ENCODE peak calls at places on chromosomes 6 and 20, in eight cellular contexts. J, Q, B, G, E, A, I and D are unnamed samples.

GRCh38 chr20:34989670-34990069 is 34.0 kb downstream of the MYH7B start:
- DNase-seq in J (no peak), Q (no peak), B (no peak), G (no peak), E (no peak), A (no peak), I (no peak), D (no peak)

GRCh38 chr6:39951198-39951597 is 16.9 kb upstream of the MOCS1 start:
- DNase-seq in J (no peak), Q (no peak), B (no peak), G (no peak), E (no peak), A (no peak), I (no peak), D (no peak)

GRCh38 chr6:34544776-34545471 is 11.2 kb downstream of the SPDEF start:
- DNase-seq in J (no peak), Q (no peak), B (no peak), G (no peak), E (no peak), A (no peak), I (no peak), D (no peak)

GRCh38 chr6:36984581-36985383 is 1.2 kb downstream of the MTCH1 start:
- DNase-seq in J (peak), Q (peak), B (peak), G (peak), E (peak), A (no peak), I (peak), D (peak)

GRCh38 chr6:15800821-15801617 is 138.2 kb upstream of the DTNBP1 start:
- DNase-seq in J (no peak), Q (no peak), B (no peak), G (no peak), E (no peak), A (no peak), I (no peak), D (no peak)

GRCh38 chr6:42239736-42240375 is 22.2 kb upstream of the MRPS10 start:
- DNase-seq in J (no peak), Q (no peak), B (no peak), G (no peak), E (no peak), A (no peak), I (no peak), D (no peak)

GRCh38 chr6:63790334-63790733 is 154.7 kb downstream of the PHF3 start:
- DNase-seq in J (no peak), Q (no peak), B (no peak), G (no peak), E (no peak), A (no peak), I (no peak), D (no peak)

GRCh38 chr6:30683137-30683979 is 3.1 kb downstream of the PPP1R18 start:
- DNase-seq in J (no peak), Q (no peak), B (no peak), G (no peak), E (no peak), A (peak), I (no peak), D (no peak)

GRCh38 chr20:17655865-17656489 is 26.1 kb downstream of the RRBP1 start:
- DNase-seq in J (no peak), Q (no peak), B (no peak), G (no peak), E (peak), A (no peak), I (no peak), D (no peak)

GRCh38 chr6:4435981-4436445 is 300.6 kb upstream of the ECI2 start:
- DNase-seq in J (no peak), Q (no peak), B (no peak), G (no peak), E (no peak), A (no peak), I (peak), D (no peak)

GRCh38 chr20:38728237-38728761 is 4.0 kb downstream of the SLC32A1 start:
- DNase-seq in J (no peak), Q (peak), B (no peak), G (no peak), E (no peak), A (no peak), I (no peak), D (no peak)

GRCh38 chr6:113574147-113574546 is 283.0 kb upstream of the MARCKS start:
- DNase-seq in J (no peak), Q (no peak), B (no peak), G (no peak), E (no peak), A (no peak), I (no peak), D (no peak)

GRCh38 chr6:129539032-129539431 is 170.9 kb downstream of the ARHGAP18 start:
- DNase-seq in J (no peak), Q (no peak), B (no peak), G (no peak), E (no peak), A (no peak), I (no peak), D (no peak)

GRCh38 chr6:158835616-158836221 is 16.6 kb upstream of the EZR start:
- DNase-seq in J (peak), Q (peak), B (no peak), G (peak), E (no peak), A (peak), I (no peak), D (no peak)

GRCh38 chr6:30931959-30932645 is at the start of gene SFTA2:
- DNase-seq in J (peak), Q (no peak), B (no peak), G (peak), E (no peak), A (no peak), I (no peak), D (no peak)

GRCh38 chr6:150499882-150500312 is 99.8 kb upstream of the PLEKHG1 start:
- DNase-seq in J (no peak), Q (no peak), B (no peak), G (no peak), E (no peak), A (no peak), I (no peak), D (no peak)

GRCh38 chr6:153000243-153000642 is 2.3 kb downstream of the MTRF1L start:
- DNase-seq in J (no peak), Q (no peak), B (no peak), G (no peak), E (no peak), A (no peak), I (no peak), D (no peak)

GRCh38 chr6:147201885-147202515 is 2.2 kb upstream of the STXBP5 start:
- DNase-seq in J (peak), Q (peak), B (no peak), G (peak), E (peak), A (no peak), I (no peak), D (no peak)

GRCh38 chr6:163354779-163355431 is 59.6 kb upstream of the QKI start:
- DNase-seq in J (no peak), Q (no peak), B (no peak), G (no peak), E (peak), A (peak), I (no peak), D (no peak)

GRCh38 chr6:111918825-111919224 is 45.6 kb upstream of the FYN start:
- DNase-seq in J (no peak), Q (no peak), B (peak), G (no peak), E (peak), A (peak), I (no peak), D (peak)

GRCh38 chr6:4804095-4804494 is 27.9 kb downstream of the CDYL start:
- DNase-seq in J (no peak), Q (no peak), B (no peak), G (peak), E (peak), A (no peak), I (no peak), D (peak)

GRCh38 chr6:108565893-108566292 is 5.2 kb downstream of the FOXO3 start:
- DNase-seq in J (peak), Q (no peak), B (peak), G (no peak), E (no peak), A (peak), I (no peak), D (peak)

GRCh38 chr6:149082320-149082719 is 235.2 kb upstream of the TAB2 start:
- DNase-seq in J (peak), Q (peak), B (peak), G (peak), E (peak), A (peak), I (peak), D (no peak)

GRCh38 chr6:44104661-44105060 is 22.6 kb downstream of the MRPL14 start:
- DNase-seq in J (peak), Q (no peak), B (no peak), G (no peak), E (no peak), A (peak), I (no peak), D (no peak)

GRCh38 chr6:9398794-9399373 is 963.5 kb upstream of the SLC35B3 start:
- DNase-seq in J (no peak), Q (no peak), B (no peak), G (peak), E (no peak), A (peak), I (no peak), D (no peak)
- H3K4me3 ChIP-seq in J (no peak), Q (no peak), B (no peak), G (no peak), E (peak), A (peak), I (no peak), D (no peak)

GRCh38 chr20:62598761-62599194 is 43.5 kb upstream of the SLCO4A1 start:
- DNase-seq in J (no peak), Q (no peak), B (no peak), G (no peak), E (no peak), A (no peak), I (no peak), D (no peak)

GRCh38 chr20:62597416-62598115 is 44.7 kb upstream of the SLCO4A1 start:
- DNase-seq in J (no peak), Q (no peak), B (no peak), G (no peak), E (no peak), A (no peak), I (no peak), D (no peak)

GRCh38 chr20:62596921-62597320 is 45.4 kb upstream of the SLCO4A1 start:
- DNase-seq in J (no peak), Q (no peak), B (no peak), G (no peak), E (no peak), A (no peak), I (no peak), D (no peak)

GRCh38 chr20:62601172-62601571 is 41.1 kb upstream of the SLCO4A1 start:
- DNase-seq in J (no peak), Q (no peak), B (no peak), G (no peak), E (no peak), A (no peak), I (no peak), D (no peak)

DNA sequence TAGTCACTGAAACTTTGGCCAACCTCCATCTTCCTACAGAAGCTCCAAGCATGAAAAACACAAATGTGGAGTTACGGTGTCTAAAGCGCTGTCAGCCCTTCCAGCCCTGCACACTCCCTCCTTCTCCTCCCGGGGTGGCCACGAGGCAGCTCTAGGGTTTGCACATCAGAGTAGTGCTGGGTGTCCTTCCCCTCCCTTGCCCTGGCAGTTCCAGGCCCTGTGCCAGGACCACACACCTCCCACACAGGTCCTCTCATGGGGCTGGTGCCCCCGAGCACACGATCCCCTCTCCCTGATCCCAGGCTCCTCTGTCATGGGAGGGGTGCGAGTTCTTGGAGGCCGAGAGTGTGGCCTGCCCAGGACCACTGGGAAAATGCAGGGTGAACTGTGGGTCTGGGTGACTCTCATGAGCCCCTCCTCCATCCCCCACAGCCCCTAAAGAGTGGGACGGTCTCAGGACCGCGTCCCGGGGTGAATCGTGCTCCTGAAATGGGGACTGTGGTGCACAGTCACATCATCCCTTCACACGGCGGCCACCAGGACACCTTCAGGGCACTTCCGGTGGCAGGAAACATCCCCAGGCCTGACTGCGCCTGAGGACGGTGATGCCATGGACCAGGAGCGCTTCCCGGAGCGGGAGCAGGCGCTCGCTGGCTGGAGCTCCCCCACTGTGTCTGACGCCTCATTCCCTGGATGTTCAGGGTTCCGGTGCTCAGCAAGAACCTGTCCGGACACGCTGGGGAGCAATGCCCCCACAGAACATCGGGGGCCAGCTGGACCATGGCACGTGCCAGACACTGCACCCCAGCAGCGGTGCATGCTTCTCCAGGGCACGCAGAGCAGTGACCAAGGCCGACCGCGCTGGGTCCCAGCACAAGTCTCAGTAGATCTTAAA is 42.8 kb upstream of the SLCO4A1 start:
- DNase-seq in J (no peak), Q (no peak), B (no peak), G (no peak), E (no peak), A (no peak), I (no peak), D (no peak)
- H3K4me3 ChIP-seq in J (no peak), Q (no peak), B (no peak), G (no peak), E (no peak), A (no peak), I (no peak), D (no peak)

GRCh38 chr6:135851442-135852271 is at the start of gene PDE7B:
- DNase-seq in J (peak), Q (peak), B (peak), G (peak), E (peak), A (peak), I (peak), D (peak)

GRCh38 chr6:135853986-135854385 is 2.5 kb downstream of the PDE7B start:
- DNase-seq in J (no peak), Q (no peak), B (no peak), G (no peak), E (no peak), A (no peak), I (no peak), D (no peak)

GRCh38 chr6:135853227-135853626 is 1.7 kb downstream of the PDE7B start:
- DNase-seq in J (no peak), Q (no peak), B (no peak), G (no peak), E (peak), A (no peak), I (no peak), D (no peak)

GRCh38 chr6:135852775-135853174 is 1.3 kb downstream of the PDE7B start:
- DNase-seq in J (no peak), Q (no peak), B (no peak), G (no peak), E (no peak), A (no peak), I (no peak), D (no peak)

GRCh38 chr6:135854799-135855198 is 3.3 kb downstream of the PDE7B start:
- DNase-seq in J (no peak), Q (no peak), B (no peak), G (no peak), E (no peak), A (no peak), I (no peak), D (no peak)
- H3K4me3 ChIP-seq in J (no peak), Q (no peak), B (no peak), G (no peak), E (no peak), A (no peak), I (no peak), D (no peak)

GRCh38 chr6:89214197-89214596 is 3.0 kb downstream of the GABRR1 start:
- DNase-seq in J (no peak), Q (no peak), B (no peak), G (no peak), E (no peak), A (no peak), I (no peak), D (no peak)

GRCh38 chr6:89205819-89206218 is 11.3 kb downstream of the GABRR1 start:
- DNase-seq in J (no peak), Q (no peak), B (no peak), G (no peak), E (no peak), A (no peak), I (no peak), D (no peak)

GRCh38 chr6:89212472-89212871 is 4.7 kb downstream of the GABRR1 start:
- DNase-seq in J (no peak), Q (no peak), B (no peak), G (no peak), E (no peak), A (no peak), I (no peak), D (no peak)

GRCh38 chr6:89208551-89208950 is 8.6 kb downstream of the GABRR1 start:
- DNase-seq in J (no peak), Q (no peak), B (no peak), G (no peak), E (no peak), A (no peak), I (no peak), D (no peak)

GRCh38 chr6:89209457-89209856 is 7.7 kb downstream of the GABRR1 start:
- DNase-seq in J (no peak), Q (no peak), B (no peak), G (no peak), E (no peak), A (no peak), I (no peak), D (no peak)
- H3K4me3 ChIP-seq in J (no peak), Q (no peak), B (no peak), G (no peak), E (no peak), A (no peak), I (no peak), D (no peak)

DNA sequence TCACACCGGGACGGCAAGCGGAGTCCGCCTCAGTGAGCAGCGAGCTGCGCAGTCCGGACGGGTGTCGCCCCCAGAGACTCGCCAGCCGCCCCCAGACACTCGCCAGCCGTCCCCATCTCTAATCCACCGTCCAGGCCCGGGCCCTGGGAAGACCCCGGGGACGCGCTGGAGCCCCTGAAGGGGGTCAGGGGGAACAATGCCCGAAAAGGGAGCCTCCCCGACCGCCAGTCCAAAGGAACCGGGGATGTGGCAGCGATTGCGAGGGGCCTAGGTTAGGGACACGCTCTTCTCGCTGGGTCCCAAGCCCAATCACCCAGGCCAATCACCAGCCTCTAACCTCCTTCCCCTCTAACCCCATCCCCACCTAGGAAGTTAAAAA is 33.1 kb downstream of the TFAP2A start:
- DNase-seq in J (no peak), Q (peak), B (no peak), G (no peak), E (no peak), A (no peak), I (no peak), D (no peak)
- H3K4me3 ChIP-seq in J (no peak), Q (peak), B (no peak), G (no peak), E (no peak), A (no peak), I (no peak), D (no peak)

GRCh38 chr20:50518270-50518721 is 8.1 kb downstream of the PTPN1 start:
- DNase-seq in J (no peak), Q (no peak), B (no peak), G (no peak), E (no peak), A (no peak), I (no peak), D (no peak)

GRCh38 chr20:50521221-50521642 is 11.0 kb downstream of the PTPN1 start:
- DNase-seq in J (no peak), Q (no peak), B (no peak), G (no peak), E (no peak), A (no peak), I (no peak), D (no peak)

GRCh38 chr20:50521709-50522674 is 11.8 kb downstream of the PTPN1 start:
- DNase-seq in J (no peak), Q (no peak), B (no peak), G (no peak), E (no peak), A (no peak), I (no peak), D (no peak)

GRCh38 chr20:50519036-50519780 is 9.0 kb downstream of the PTPN1 start:
- DNase-seq in J (no peak), Q (no peak), B (no peak), G (no peak), E (no peak), A (no peak), I (no peak), D (no peak)

GRCh38 chr20:50520222-50520877 is 10.2 kb downstream of the PTPN1 start:
- DNase-seq in J (no peak), Q (no peak), B (no peak), G (no peak), E (no peak), A (no peak), I (no peak), D (no peak)
- H3K4me3 ChIP-seq in J (no peak), Q (no peak), B (no peak), G (no peak), E (no peak), A (no peak), I (no peak), D (no peak)

GRCh38 chr20:63544958-63545516 is 2.5 kb downstream of the SRMS start:
- DNase-seq in J (no peak), Q (no peak), B (no peak), G (peak), E (no peak), A (no peak), I (no peak), D (no peak)
- H3K4me3 ChIP-seq in J (no peak), Q (no peak), B (no peak), G (no peak), E (no peak), A (no peak), I (no peak), D (no peak)

DNA sequence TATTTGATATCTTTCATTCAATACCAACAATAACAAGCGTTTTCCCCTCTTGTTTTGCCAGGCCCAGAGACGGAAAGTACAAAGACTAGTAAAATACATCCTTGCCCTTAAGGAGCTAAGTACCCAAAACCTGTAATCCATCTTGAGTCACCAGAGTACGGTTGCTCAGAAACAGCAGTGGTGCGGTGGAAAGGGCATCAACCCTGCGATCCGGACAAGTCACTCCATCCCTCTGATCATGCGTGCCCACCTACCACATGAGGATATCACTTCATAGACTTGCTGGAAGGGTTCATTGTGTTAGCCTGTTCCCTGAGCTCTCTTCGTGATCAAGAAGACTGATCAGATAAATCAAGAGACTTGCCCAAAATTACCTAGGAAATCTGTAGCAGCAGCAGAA is 1.9 kb downstream of the TOMM34 start:
- DNase-seq in J (no peak), Q (no peak), B (no peak), G (no peak), E (no peak), A (no peak), I (no peak), D (no peak)
- H3K4me3 ChIP-seq in J (no peak), Q (peak), B (no peak), G (no peak), E (no peak), A (no peak), I (no peak), D (no peak)